ENCODE peak calls at places on chromosomes 4 and X, in nine cellular contexts. One of them, this sample, is unnamed.

GRCh38 chr4:28014469-28014868 is 1153.8 kb downstream of the STIM2 start:
- DNase-seq in brain microvascular endothelial cell: no peak
- DNase-seq in GM19239: no peak
- DNase-seq in cerebellar cortex: no peak
- DNase-seq in HCT116: no peak
- DNase-seq in lower leg skin: no peak
- DNase-seq in tibial nerve: no peak
- DNase-seq in thoracic aorta: no peak
- DNase-seq in Jurkat, Clone E6-1: no peak
- DNase-seq in this sample: no peak

GRCh38 chrX:150364347-150365050 is 1.4 kb downstream of the MAMLD1 start:
- DNase-seq in brain microvascular endothelial cell: no peak
- DNase-seq in GM19239: no peak
- DNase-seq in cerebellar cortex: peak; percentile 11
- DNase-seq in HCT116: no peak
- DNase-seq in lower leg skin: no peak
- DNase-seq in tibial nerve: peak; percentile 7
- DNase-seq in thoracic aorta: no peak
- DNase-seq in Jurkat, Clone E6-1: no peak
- DNase-seq in this sample: no peak

GRCh38 chr4:147110473-147110872 is 164.8 kb upstream of the TTC29 start:
- DNase-seq in brain microvascular endothelial cell: no peak
- DNase-seq in GM19239: no peak
- DNase-seq in cerebellar cortex: no peak
- DNase-seq in HCT116: no peak
- DNase-seq in lower leg skin: no peak
- DNase-seq in tibial nerve: no peak
- DNase-seq in thoracic aorta: no peak
- DNase-seq in Jurkat, Clone E6-1: no peak
- DNase-seq in this sample: no peak

GRCh38 chr4:189302719-189303118 is 638.0 kb upstream of the FRG1 start:
- DNase-seq in brain microvascular endothelial cell: no peak
- DNase-seq in GM19239: no peak
- DNase-seq in cerebellar cortex: no peak
- DNase-seq in HCT116: no peak
- DNase-seq in lower leg skin: no peak
- DNase-seq in tibial nerve: no peak
- DNase-seq in thoracic aorta: no peak
- DNase-seq in Jurkat, Clone E6-1: no peak
- DNase-seq in this sample: no peak

GRCh38 chr4:139042981-139043460 is 27.4 kb downstream of the NOCT start:
- DNase-seq in brain microvascular endothelial cell: no peak
- DNase-seq in GM19239: no peak
- DNase-seq in cerebellar cortex: no peak
- DNase-seq in HCT116: no peak
- DNase-seq in lower leg skin: no peak
- DNase-seq in tibial nerve: peak; percentile 16
- DNase-seq in thoracic aorta: no peak
- DNase-seq in Jurkat, Clone E6-1: no peak
- DNase-seq in this sample: no peak

GRCh38 chr4:74365761-74366160 is 816 bp downstream of the EREG start:
- DNase-seq in brain microvascular endothelial cell: no peak
- DNase-seq in GM19239: no peak
- DNase-seq in cerebellar cortex: no peak
- DNase-seq in HCT116: no peak
- DNase-seq in lower leg skin: no peak
- DNase-seq in tibial nerve: no peak
- DNase-seq in thoracic aorta: no peak
- DNase-seq in Jurkat, Clone E6-1: no peak
- DNase-seq in this sample: no peak

GRCh38 chrX:129544780-129545179 is 4.7 kb downstream of the OCRL start:
- DNase-seq in brain microvascular endothelial cell: no peak
- DNase-seq in GM19239: no peak
- DNase-seq in cerebellar cortex: no peak
- DNase-seq in HCT116: no peak
- DNase-seq in lower leg skin: no peak
- DNase-seq in tibial nerve: no peak
- DNase-seq in thoracic aorta: no peak
- DNase-seq in Jurkat, Clone E6-1: no peak
- DNase-seq in this sample: no peak

GRCh38 chr4:105474110-105474518 is 252 bp upstream of the PPA2 start:
- DNase-seq in brain microvascular endothelial cell: peak; percentile 81
- DNase-seq in GM19239: no peak
- DNase-seq in cerebellar cortex: no peak
- DNase-seq in HCT116: no peak
- DNase-seq in lower leg skin: peak; percentile 96
- DNase-seq in tibial nerve: peak; percentile 76
- DNase-seq in thoracic aorta: peak; percentile 45
- DNase-seq in Jurkat, Clone E6-1: no peak
- DNase-seq in this sample: no peak

GRCh38 chr4:182835006-182835740 is 82.0 kb downstream of the DCTD start:
- DNase-seq in brain microvascular endothelial cell: no peak
- DNase-seq in GM19239: no peak
- DNase-seq in cerebellar cortex: peak; percentile 9
- DNase-seq in HCT116: no peak
- DNase-seq in lower leg skin: no peak
- DNase-seq in tibial nerve: no peak
- DNase-seq in thoracic aorta: no peak
- DNase-seq in Jurkat, Clone E6-1: no peak
- DNase-seq in this sample: no peak

This sample was measured in Panc1.